ENCODE peak calls at places on chromosomes 6 and 20, in seven cellular contexts. V is K562, H is HepG2, J is SK-N-SH, Q is HCT116, O is GM12878, L is H1. M is an unnamed sample.

GRCh38 chr6:158653577-158654354 is 3.9 kb downstream of the SYTL3 start:
- DNase-seq in V (no peak), H (no peak), J (no peak), Q (no peak), O (peak), L (no peak), M (no peak)

GRCh38 chr20:50216543-50217206 is 26.0 kb downstream of the CEBPB start:
- DNase-seq in V (no peak), H (peak), J (no peak), Q (no peak), O (no peak), L (no peak), M (no peak)

GRCh38 chr6:148932731-148933130 is 185.9 kb downstream of the UST start:
- DNase-seq in V (no peak), H (no peak), J (no peak), Q (no peak), O (no peak), L (no peak), M (no peak)

GRCh38 chr6:145891126-145891525 is 73.0 kb downstream of the SHPRH start:
- DNase-seq in V (no peak), H (peak), J (no peak), Q (no peak), O (no peak), L (no peak), M (no peak)

GRCh38 chr20:3521852-3522740 is 51.3 kb downstream of the ATRN start:
- DNase-seq in V (no peak), H (no peak), J (no peak), Q (no peak), O (no peak), L (no peak), M (no peak)

GRCh38 chr6:89034586-89035251 is 45.8 kb upstream of the PNRC1 start:
- DNase-seq in V (no peak), H (peak), J (no peak), Q (no peak), O (no peak), L (no peak), M (no peak)

GRCh38 chr20:4406627-4407026 is 315.1 kb upstream of the PRND start:
- DNase-seq in V (no peak), H (no peak), J (no peak), Q (peak), O (no peak), L (no peak), M (no peak)

GRCh38 chr20:35523298-35523888 is 6.1 kb downstream of the C20orf173 start:
- DNase-seq in V (peak), H (peak), J (peak), Q (no peak), O (no peak), L (no peak), M (peak)

GRCh38 chr20:61762208-61762710 is 303.4 kb downstream of the TAF4 start:
- DNase-seq in V (no peak), H (no peak), J (no peak), Q (no peak), O (no peak), L (no peak), M (no peak)

GRCh38 chr20:23419995-23420901 is 1.0 kb downstream of the NAPB start:
- DNase-seq in V (peak), H (peak), J (peak), Q (no peak), O (no peak), L (no peak), M (peak)

GRCh38 chr6:129853996-129854711 is 7.0 kb downstream of the TMEM244 start:
- DNase-seq in V (no peak), H (no peak), J (no peak), Q (peak), O (no peak), L (no peak), M (no peak)

GRCh38 chr6:133631421-133631820 is 257.5 kb upstream of the TCF21 start:
- DNase-seq in V (no peak), H (peak), J (no peak), Q (no peak), O (no peak), L (no peak), M (peak)

GRCh38 chr6:40000964-40001515 is 66.8 kb upstream of the MOCS1 start:
- DNase-seq in V (no peak), H (no peak), J (no peak), Q (no peak), O (no peak), L (no peak), M (no peak)

GRCh38 chr6:97059473-97059872 is 134.9 kb downstream of the KLHL32 start:
- DNase-seq in V (peak), H (peak), J (peak), Q (peak), O (peak), L (no peak), M (peak)

GRCh38 chr6:514396-514973 is 122.9 kb downstream of the IRF4 start:
- DNase-seq in V (no peak), H (no peak), J (no peak), Q (no peak), O (no peak), L (no peak), M (no peak)
- TF ChIP-seq JUND in V (no peak), H (no peak), J (no peak), Q (no peak), O (no peak), L (no peak), M (no peak)

GRCh38 chr6:163687075-163687474 is 272.6 kb downstream of the QKI start:
- DNase-seq in V (no peak), H (no peak), J (no peak), Q (no peak), O (no peak), L (no peak), M (no peak)

GRCh38 chr6:163691049-163691448 is 276.5 kb downstream of the QKI start:
- DNase-seq in V (no peak), H (no peak), J (no peak), Q (no peak), O (no peak), L (no peak), M (no peak)

GRCh38 chr6:163683105-163683622 is 268.6 kb downstream of the QKI start:
- DNase-seq in V (no peak), H (no peak), J (no peak), Q (no peak), O (no peak), L (no peak), M (no peak)

GRCh38 chr6:163688971-163689370 is 274.5 kb downstream of the QKI start:
- DNase-seq in V (no peak), H (no peak), J (peak), Q (no peak), O (no peak), L (no peak), M (no peak)
- TF ChIP-seq JUND in V (no peak), H (no peak), J (no peak), Q (no peak), O (no peak), L (no peak), M (no peak)

GRCh38 chr6:106630366-106630765 is 988 bp downstream of the QRSL1 start:
- DNase-seq in V (peak), H (no peak), J (no peak), Q (no peak), O (no peak), L (no peak), M (no peak)
- TF ChIP-seq JUND in V (no peak), H (no peak), J (no peak), Q (no peak), O (no peak), L (no peak), M (no peak)

GRCh38 chr20:17852323-17852722 is 116.3 kb downstream of the SNX5 start:
- DNase-seq in V (no peak), H (no peak), J (no peak), Q (no peak), O (no peak), L (no peak), M (no peak)

GRCh38 chr20:17856024-17856564 is 112.5 kb downstream of the SNX5 start:
- DNase-seq in V (no peak), H (peak), J (no peak), Q (no peak), O (peak), L (no peak), M (no peak)

GRCh38 chr20:17856837-17857605 is 111.6 kb downstream of the SNX5 start:
- DNase-seq in V (no peak), H (no peak), J (no peak), Q (no peak), O (no peak), L (no peak), M (no peak)

GRCh38 chr20:17857639-17858449 is 110.8 kb downstream of the SNX5 start:
- DNase-seq in V (no peak), H (no peak), J (no peak), Q (no peak), O (no peak), L (no peak), M (no peak)

GRCh38 chr20:17854307-17854903 is 114.2 kb downstream of the SNX5 start:
- DNase-seq in V (no peak), H (peak), J (peak), Q (peak), O (no peak), L (no peak), M (peak)
- TF ChIP-seq JUND in V (no peak), H (no peak), J (no peak), Q (no peak), O (no peak), L (no peak), M (no peak)

GRCh38 chr6:108417027-108417426 is 122.2 kb downstream of the AFG1L start:
- DNase-seq in V (no peak), H (no peak), J (no peak), Q (no peak), O (no peak), L (no peak), M (no peak)
- TF ChIP-seq JUND in V (no peak), H (no peak), J (no peak), Q (no peak), O (no peak), L (no peak), M (no peak)

DNA sequence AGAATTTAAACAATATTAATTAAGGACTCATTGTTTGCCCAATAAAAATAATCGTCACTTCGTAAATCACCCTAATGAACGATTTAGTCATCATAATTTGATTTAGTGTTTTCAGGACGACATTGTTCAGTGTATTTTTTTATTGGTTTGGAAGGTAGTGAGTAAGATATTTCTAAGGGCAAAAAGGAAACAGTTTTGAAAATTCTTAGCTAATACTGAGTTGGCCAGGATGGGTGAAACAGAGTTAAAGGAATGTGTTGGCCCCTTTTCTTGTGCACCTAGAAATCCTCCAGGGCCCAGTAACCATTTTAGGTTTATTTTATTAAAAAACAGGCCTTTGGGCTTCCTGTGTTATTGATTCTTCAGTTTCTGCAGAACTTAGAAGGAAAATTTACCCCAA is 25.3 kb downstream of the ANKS1A start:
- DNase-seq in V (no peak), H (no peak), J (no peak), Q (no peak), O (no peak), L (no peak), M (no peak)
- TF ChIP-seq JUND in V (no peak), H (no peak), J (no peak), Q (no peak), O (no peak), L (no peak), M (no peak)

DNA sequence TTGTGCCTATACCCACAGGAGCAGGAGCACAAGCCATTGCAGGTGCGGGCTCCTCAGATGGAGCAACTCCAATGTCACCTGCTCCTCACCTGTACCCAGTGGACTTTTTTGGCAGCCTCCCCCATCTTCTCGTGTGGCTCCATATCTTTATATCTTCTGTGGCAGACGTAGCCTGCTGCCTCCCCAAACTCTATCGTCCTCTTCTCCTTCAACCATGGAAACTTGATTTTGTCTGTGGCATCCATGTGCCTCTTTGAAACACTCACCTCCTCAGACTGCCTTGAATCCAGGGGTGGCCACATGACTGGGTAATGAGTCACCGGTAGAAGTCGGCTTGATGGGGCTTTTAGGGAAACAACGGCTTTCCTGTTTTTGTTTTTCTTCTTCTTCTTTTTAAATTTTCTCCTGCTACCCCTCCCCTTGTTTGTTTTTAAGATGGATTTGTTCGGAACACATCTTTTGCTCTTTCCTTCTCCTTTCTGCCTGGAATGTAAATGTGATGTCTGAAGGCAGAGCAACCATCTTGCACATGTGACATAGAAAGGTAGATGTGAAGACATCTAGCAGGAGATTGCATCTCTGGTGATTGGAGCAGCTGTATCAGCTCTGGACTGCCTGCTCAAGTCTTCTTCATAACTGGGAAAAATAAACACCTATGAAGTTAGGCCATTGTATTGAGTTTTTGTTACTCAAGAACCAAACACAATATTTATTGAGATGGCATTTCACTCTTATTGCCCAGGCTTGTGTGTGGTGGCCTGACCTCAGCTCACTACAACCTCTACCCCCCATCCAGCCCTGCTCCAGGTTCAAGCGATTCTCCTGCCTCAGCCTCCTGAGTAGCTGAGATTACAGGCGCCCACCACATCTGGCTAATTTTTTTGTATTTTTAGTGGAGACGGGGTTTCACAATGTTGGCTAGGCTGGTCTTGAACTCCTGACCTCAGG is 69.9 kb upstream of the DDR1 start:
- DNase-seq in V (peak), H (no peak), J (no peak), Q (peak), O (no peak), L (no peak), M (no peak)
- TF ChIP-seq JUND in V (peak), H (no peak), J (peak), Q (no peak), O (no peak), L (no peak), M (no peak)

GRCh38 chr20:56987992-56988391 is 278.4 kb downstream of the BMP7 start:
- DNase-seq in V (peak), H (no peak), J (no peak), Q (no peak), O (no peak), L (no peak), M (no peak)
- TF ChIP-seq JUND in V (peak), H (no peak), J (no peak), Q (no peak), O (no peak), L (no peak), M (no peak)

M was measured in T47D.